ENCODE peak calls at places on chromosomes 4 and X, in five cellular contexts. D is endothelial cell of umbilical vein, W is hepatocyte, A is MM.1S, C is mesenchymal stem cell. M is an unnamed sample.

GRCh38 chr4:132557660-132558059 is 591.4 kb upstream of the PCDH10 start:
- DNase-seq in A (peak), C (no peak), D (no peak), W (peak), M (no peak)

GRCh38 chr4:84938316-84938715 is 28.2 kb downstream of the WDFY3 start:
- DNase-seq in W (no peak), D (peak), A (no peak), C (peak), M (peak)

GRCh38 chr4:185005209-185005819 is 13.0 kb upstream of the HELT start:
- DNase-seq in A (peak), D (peak), C (peak), W (peak), M (peak)

GRCh38 chr4:43132010-43132582 is 239.6 kb downstream of the GRXCR1 start:
- DNase-seq in A (peak), D (peak), W (peak), C (peak), M (peak)

GRCh38 chr4:41525129-41525528 is 12.8 kb upstream of the LIMCH1 start:
- DNase-seq in A (no peak), W (peak), D (peak), C (peak), M (peak)

GRCh38 chr4:76203541-76203940 is 10.1 kb downstream of the SCARB2 start:
- DNase-seq in D (no peak), C (no peak), A (peak), W (no peak), M (no peak)

GRCh38 chr4:13544556-13545393 is 467 bp upstream of the NKX3-2 start:
- DNase-seq in D (peak), W (peak), C (peak), A (no peak), M (peak)

GRCh38 chr4:141933978-141934377 is 297.6 kb downstream of the IL15 start:
- DNase-seq in W (no peak), C (no peak), A (no peak), D (no peak), M (no peak)

GRCh38 chrX:38804481-38805293 is 3.4 kb downstream of the MID1IP1 start:
- DNase-seq in W (peak), A (peak), C (peak), D (peak), M (no peak)

GRCh38 chr4:150567070-150567469 is 14.9 kb upstream of the MAB21L2 start:
- DNase-seq in W (no peak), D (no peak), A (no peak), C (no peak), M (no peak)

GRCh38 chr4:150561338-150561737 is 20.6 kb upstream of the MAB21L2 start:
- DNase-seq in C (no peak), D (no peak), A (no peak), W (no peak), M (no peak)

DNA sequence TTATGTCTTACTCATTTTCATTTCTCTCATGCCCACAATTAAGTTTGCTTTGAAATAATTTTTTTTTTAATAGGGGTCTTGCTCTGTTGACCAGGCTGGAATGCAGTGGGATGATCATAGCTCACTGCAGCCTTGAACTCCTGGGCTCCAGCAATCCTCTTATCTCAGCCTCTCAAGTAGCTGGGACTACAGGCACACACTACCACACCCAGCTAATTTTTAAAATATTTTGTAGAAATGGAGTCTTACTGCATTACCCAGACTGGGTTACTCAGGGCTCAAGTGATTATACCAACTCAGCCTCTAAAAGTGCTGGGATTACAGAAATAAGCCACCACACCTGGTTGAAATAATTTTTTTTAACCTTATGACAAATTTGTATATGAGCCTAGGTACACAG is 19.2 kb upstream of the MAB21L2 start:
- DNase-seq in C (no peak), D (no peak), A (no peak), W (no peak), M (no peak)
- H2AFZ ChIP-seq in C (no peak), D (no peak), A (no peak), W (no peak), M (no peak)

DNA sequence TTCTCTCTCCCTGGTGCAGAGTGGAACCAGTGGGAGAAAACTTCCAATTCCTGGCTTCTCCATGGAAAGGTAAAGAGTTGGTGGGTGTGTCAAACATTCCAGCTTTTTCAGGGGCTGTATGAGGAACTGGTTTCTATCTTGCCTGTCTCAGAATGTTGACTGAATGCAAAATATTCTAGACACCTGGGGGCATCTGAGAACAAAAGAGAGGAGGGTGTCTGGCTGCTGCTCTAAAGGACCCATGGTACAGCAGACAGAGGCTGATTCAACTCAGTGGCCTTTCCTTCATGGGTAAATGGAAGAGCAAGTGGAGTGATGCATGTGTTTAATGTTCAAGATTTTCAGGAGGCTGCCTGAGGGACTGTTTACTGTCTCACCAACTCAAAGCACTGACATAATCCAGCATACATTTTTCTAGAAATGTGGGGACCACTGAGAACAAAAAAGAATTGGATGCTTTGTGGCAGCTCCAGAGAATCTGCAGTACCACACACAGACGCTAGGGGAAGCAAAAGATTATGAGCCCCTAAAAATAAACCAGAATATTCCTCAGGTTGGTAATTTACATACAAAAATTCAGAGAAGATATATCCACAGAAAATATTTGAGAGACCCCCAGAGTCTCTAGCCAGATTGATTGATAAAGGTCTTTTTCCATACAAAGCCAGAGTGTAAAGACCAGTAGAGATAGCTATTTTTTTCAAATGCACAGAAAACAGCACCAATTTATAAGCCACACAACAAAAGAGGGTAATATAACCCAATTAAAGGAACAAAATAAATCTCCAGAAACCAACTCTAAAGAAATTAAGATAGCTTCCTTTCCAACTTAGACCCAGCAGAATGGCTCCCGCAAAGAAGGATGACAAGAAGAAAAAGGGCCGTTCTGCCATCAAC is 48.0 kb upstream of the STARD8 start:
- DNase-seq in D (peak), C (peak), A (no peak), W (no peak), M (no peak)
- H3K4me2 ChIP-seq in D (no peak), C (no peak), A (no peak), W (no peak), M (no peak)

GRCh38 chrX:9966775-9967408 is at the start of gene CLDN34:
- DNase-seq in W (no peak), D (no peak), A (no peak), C (no peak), M (no peak)
- H3K27ac ChIP-seq in W (no peak), D (no peak), A (no peak), C (no peak), M (no peak)

DNA sequence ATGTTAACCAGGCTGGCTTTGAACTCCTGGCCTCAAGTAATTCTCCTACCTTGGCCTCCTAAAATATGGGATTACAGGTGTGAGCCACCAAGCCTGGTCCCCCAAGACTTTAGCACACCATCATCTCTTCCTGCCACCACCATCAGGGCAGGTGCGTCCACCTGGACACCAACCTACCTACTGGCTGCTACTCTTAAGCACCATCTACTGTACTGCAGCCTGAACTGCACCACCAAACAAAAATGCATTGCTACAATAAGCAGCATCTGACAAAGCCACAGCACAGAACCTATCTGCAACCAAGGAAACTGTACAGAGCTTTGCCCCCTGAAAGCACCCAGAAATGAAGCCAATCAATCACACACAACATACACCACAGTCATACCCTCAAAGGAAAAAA is 139.7 kb downstream of the EFHC2 start:
- DNase-seq in A (no peak), W (no peak), C (no peak), D (no peak), M (no peak)
- H2AFZ ChIP-seq in A (no peak), W (no peak), C (no peak), D (no peak), M (no peak)

GRCh38 chrX:10047631-10048030 is 80.5 kb downstream of the CLDN34 start:
- DNase-seq in A (no peak), W (no peak), D (peak), C (no peak), M (no peak)
- H3K4me2 ChIP-seq in A (no peak), W (no peak), D (peak), C (no peak), M (peak)

DNA sequence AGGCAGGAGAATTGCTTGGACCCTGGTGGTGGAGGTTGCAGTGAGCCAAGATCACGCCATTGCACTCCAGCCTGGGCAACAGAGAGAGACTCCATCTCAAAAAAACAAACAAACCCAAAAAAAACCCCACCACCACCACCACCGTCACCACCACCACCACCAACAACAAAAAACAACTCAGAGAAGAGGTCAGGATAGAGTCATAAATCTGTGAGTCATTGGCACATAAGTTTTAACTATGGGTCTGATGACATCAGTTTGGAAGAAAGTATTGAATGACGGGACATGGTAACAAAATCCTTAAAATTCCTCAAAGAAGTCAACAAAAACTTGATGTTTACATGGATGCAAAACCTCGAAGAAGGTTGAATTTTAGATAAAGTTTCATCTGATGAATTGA is 288.0 kb upstream of the SFRP2 start:
- DNase-seq in A (no peak), D (no peak), W (no peak), C (peak), M (no peak)
- H3K27ac ChIP-seq in A (no peak), D (no peak), W (no peak), C (no peak), M (no peak)

DNA sequence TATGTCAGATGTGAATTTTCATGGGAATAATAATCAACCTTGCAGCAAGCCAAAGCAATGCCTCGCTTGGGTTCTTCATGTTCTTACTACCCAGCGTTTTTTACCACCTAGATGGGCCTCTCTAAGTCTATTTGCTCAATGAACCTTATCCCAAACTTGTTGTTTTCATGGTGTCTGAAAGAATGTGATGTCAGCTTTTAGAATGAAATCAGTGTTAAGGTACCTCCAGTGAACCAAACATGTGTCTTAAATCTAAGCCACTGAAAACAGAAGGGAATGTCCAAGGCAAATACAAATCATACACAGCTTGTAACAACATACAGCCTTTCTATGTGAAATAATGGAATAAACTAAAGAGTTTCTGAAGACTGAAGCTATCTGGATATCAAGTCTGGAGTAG is 6.7 kb downstream of the EPGN start:
- DNase-seq in W (no peak), D (no peak), C (no peak), A (no peak), M (no peak)
- H2AFZ ChIP-seq in W (no peak), D (no peak), C (no peak), A (no peak), M (no peak)

GRCh38 chrX:78527263-78527662 is 131.9 kb downstream of the RTL3 start:
- DNase-seq in C (no peak), W (no peak), A (no peak), D (no peak), M (peak)

GRCh38 chrX:78532363-78532762 is 126.8 kb downstream of the RTL3 start:
- DNase-seq in C (no peak), D (no peak), A (no peak), W (no peak), M (no peak)

GRCh38 chrX:78522601-78523000 is 136.5 kb downstream of the RTL3 start:
- DNase-seq in C (no peak), W (no peak), D (no peak), A (no peak), M (no peak)

DNA sequence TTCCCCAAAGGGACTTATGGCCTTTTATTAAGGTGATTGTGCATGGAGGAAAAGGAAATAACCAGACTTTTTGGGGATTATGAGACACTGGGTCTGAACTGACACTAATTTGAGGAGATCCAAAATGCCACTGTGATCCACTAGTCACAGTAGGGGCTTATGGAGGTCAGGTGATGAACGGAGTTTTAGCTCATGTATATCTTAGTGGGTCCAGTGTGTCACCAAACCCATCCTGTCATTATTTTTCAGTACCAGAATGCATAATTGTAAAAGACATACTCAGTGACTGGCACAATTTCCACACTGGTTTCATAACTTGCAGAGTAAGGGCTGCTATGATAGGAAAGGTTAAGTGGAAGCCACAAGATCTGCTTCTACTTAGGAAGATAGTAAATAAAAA is 131.3 kb downstream of the RTL3 start:
- DNase-seq in D (no peak), W (no peak), C (no peak), A (no peak), M (no peak)
- H3K4me2 ChIP-seq in D (no peak), W (no peak), C (no peak), A (no peak), M (no peak)